ENCODE peak calls at places on chromosomes 11 and 22, in ten cellular contexts. K, F, L, H, N, A, I, V, Y and R are unnamed samples.

GRCh38 chr11:16613401-16614381 is 124.8 kb upstream of the C11orf58 start:
- DNase-seq in K (peak), F (peak), L (peak), H (peak), N (peak), A (peak), I (peak), V (no peak), Y (peak), R (peak)

GRCh38 chr11:101913631-101914030 is 1.2 kb upstream of the CEP126 start:
- DNase-seq in K (no peak), F (no peak), L (no peak), H (no peak), N (no peak), A (no peak), I (no peak), V (no peak), Y (no peak), R (no peak)

GRCh38 chr22:30325065-30325720 is 1.5 kb downstream of the TBC1D10A start:
- DNase-seq in K (peak), F (peak), L (peak), H (peak), N (peak), A (no peak), I (peak), V (peak), Y (peak), R (no peak)

GRCh38 chr22:46002757-46003270 is 25.9 kb upstream of the WNT7B start:
- DNase-seq in K (no peak), F (no peak), L (no peak), H (peak), N (no peak), A (no peak), I (peak), V (no peak), Y (no peak), R (peak)

GRCh38 chr22:46581580-46582244 is 38.5 kb upstream of the GRAMD4 start:
- DNase-seq in K (no peak), F (no peak), L (no peak), H (no peak), N (peak), A (no peak), I (no peak), V (no peak), Y (no peak), R (peak)

GRCh38 chr11:12121504-12121903 is 11.1 kb downstream of the MICAL2 start:
- DNase-seq in K (no peak), F (no peak), L (no peak), H (no peak), N (no peak), A (no peak), I (no peak), V (no peak), Y (no peak), R (no peak)

GRCh38 chr11:74487875-74488274 is 5.6 kb downstream of the LIPT2 start:
- DNase-seq in K (no peak), F (no peak), L (peak), H (no peak), N (no peak), A (no peak), I (no peak), V (no peak), Y (no peak), R (peak)

GRCh38 chr11:77375114-77375513 is 73.6 kb upstream of the GDPD4 start:
- DNase-seq in K (peak), F (no peak), L (no peak), H (no peak), N (no peak), A (no peak), I (peak), V (no peak), Y (no peak), R (no peak)

GRCh38 chr11:86244063-86244521 is 461 bp upstream of the EED start:
- DNase-seq in K (peak), F (peak), L (peak), H (peak), N (peak), A (peak), I (peak), V (no peak), Y (peak), R (peak)

GRCh38 chr11:124600924-124601323 is 10.3 kb upstream of the PANX3 start:
- DNase-seq in K (no peak), F (no peak), L (no peak), H (peak), N (no peak), A (no peak), I (no peak), V (no peak), Y (no peak), R (no peak)

GRCh38 chr11:81707881-81708280 is 1025.8 kb downstream of the FAM181B start:
- DNase-seq in K (no peak), F (no peak), L (peak), H (peak), N (no peak), A (no peak), I (no peak), V (no peak), Y (no peak), R (no peak)

GRCh38 chr11:24731554-24731953 is 234.7 kb downstream of the LUZP2 start:
- DNase-seq in K (no peak), F (no peak), L (no peak), H (no peak), N (no peak), A (no peak), I (no peak), V (no peak), Y (no peak), R (no peak)

GRCh38 chr11:70505331-70505731 is 107.0 kb downstream of the CTTN start:
- DNase-seq in K (no peak), F (no peak), L (no peak), H (no peak), N (no peak), A (no peak), I (no peak), V (no peak), Y (no peak), R (no peak)

DNA sequence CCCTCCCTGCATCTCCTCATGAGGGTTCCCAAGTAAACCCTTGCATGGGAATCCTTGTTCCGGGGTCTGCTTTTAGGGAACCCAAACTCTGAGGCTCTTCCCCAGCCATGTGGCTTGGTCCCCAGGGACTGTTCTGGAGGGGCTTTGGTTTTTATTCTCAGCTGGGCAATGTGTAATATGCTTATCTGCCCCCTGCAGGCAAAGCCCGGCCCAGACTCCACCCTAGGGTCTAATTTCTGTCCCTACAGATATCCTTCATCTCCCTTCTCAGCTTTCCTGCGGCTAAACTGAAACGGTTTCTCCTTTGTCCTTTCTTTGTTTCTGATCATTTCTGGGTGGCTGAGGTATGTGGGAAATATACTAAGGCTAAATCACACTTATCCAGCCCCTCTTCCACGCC is 37.1 kb downstream of the TST start:
- DNase-seq in K (no peak), F (no peak), L (peak), H (peak), N (no peak), A (no peak), I (no peak), V (no peak), Y (no peak), R (no peak)
- TF ChIP-seq CTCF in K (peak), F (no peak), L (peak), H (peak), N (no peak), A (no peak), I (no peak), V (no peak), Y (no peak), R (no peak)

GRCh38 chr22:32240461-32240860 is 14.7 kb downstream of the SLC5A4 start:
- DNase-seq in K (no peak), F (no peak), L (no peak), H (no peak), N (no peak), A (no peak), I (no peak), V (no peak), Y (no peak), R (no peak)
- TF ChIP-seq CTCF in K (no peak), F (no peak), L (no peak), H (no peak), N (no peak), A (no peak), I (no peak), V (no peak), Y (no peak), R (no peak)

DNA sequence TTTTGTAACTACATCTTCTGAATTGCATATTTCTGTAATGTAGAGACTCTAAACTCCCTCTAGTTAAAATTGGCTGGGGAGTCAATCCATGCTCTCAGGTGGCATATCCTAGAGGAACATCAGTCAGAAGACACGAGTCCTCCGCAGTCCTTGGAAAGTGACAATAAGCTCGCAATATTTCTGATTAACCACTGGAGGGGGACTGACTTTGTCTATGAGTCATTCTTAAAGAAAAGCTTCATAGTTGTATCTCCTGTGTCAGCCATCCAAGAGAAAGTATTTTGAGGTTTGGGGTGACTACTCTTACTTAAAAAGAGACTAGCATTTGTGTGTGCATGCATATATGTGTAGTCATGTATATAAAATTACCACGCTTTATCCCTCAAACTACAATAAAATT is 60.2 kb downstream of the SLN start:
- DNase-seq in K (no peak), F (no peak), L (peak), H (peak), N (no peak), A (no peak), I (peak), V (no peak), Y (no peak), R (no peak)
- TF ChIP-seq CTCF in K (peak), F (no peak), L (peak), H (peak), N (no peak), A (no peak), I (no peak), V (no peak), Y (no peak), R (no peak)

GRCh38 chr11:7307836-7308235 is 56.1 kb downstream of the SYT9 start:
- DNase-seq in K (no peak), F (no peak), L (no peak), H (no peak), N (no peak), A (no peak), I (no peak), V (no peak), Y (no peak), R (no peak)

GRCh38 chr11:7314811-7315604 is 63.3 kb downstream of the SYT9 start:
- DNase-seq in K (no peak), F (no peak), L (peak), H (no peak), N (no peak), A (no peak), I (no peak), V (no peak), Y (no peak), R (no peak)

GRCh38 chr11:7306900-7307299 is 55.2 kb downstream of the SYT9 start:
- DNase-seq in K (no peak), F (no peak), L (no peak), H (no peak), N (no peak), A (no peak), I (no peak), V (no peak), Y (no peak), R (no peak)

GRCh38 chr11:7311903-7312302 is 60.2 kb downstream of the SYT9 start:
- DNase-seq in K (no peak), F (no peak), L (no peak), H (no peak), N (no peak), A (no peak), I (no peak), V (no peak), Y (no peak), R (no peak)
- TF ChIP-seq CTCF in K (no peak), F (no peak), L (no peak), H (no peak), N (no peak), A (no peak), I (no peak), V (no peak), Y (no peak), R (no peak)

DNA sequence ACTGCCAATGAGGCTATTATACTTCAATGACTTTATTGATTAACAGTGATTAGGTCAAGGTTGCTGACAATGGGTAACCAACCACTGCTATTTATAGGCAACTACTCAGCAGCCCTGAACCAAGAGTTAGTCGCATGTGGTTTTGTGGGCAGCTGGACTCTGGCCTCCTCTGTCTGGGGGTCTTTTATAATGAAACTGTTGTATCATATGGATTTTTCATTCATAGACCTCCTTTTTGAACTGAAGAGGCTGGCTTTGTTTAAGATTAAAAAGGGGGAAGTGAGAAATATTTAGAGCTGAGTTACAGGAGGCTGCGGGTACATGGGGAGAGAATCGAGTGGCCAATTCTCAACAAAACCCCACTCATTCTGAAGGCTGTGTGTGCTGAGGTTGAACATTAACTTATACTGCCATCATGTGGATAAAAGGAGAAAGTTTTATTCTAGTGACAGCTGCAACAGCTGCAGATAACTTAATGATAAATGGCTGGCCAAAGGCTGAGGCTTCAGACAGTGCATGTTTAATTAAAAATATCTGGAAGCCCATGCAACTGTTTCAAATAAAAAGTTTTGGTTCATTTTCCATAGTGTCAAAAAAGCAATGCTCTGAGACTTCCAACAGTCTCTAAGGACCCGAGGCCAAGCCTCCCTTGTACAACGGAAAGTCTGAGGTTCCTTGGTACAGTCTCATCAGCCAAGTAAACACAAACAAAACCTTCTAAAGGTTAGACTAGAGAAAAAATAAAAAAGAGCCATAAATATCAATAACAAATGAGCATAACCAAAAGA is 682.6 kb downstream of the KCNA4 start:
- DNase-seq in K (peak), F (no peak), L (peak), H (peak), N (no peak), A (no peak), I (peak), V (no peak), Y (no peak), R (no peak)
- TF ChIP-seq CTCF in K (peak), F (peak), L (peak), H (peak), N (peak), A (no peak), I (peak), V (peak), Y (no peak), R (no peak)